ENCODE peak calls at places on chromosomes 4 and X, in six cellular contexts. K, F, R, O, G and A are unnamed samples.

GRCh38 chrX:139882299-139882698 is 50.6 kb downstream of the ATP11C start:
- DNase-seq in G (no peak), F (no peak), O (no peak), K (no peak), R (no peak), A (no peak)

GRCh38 chrX:41291309-41291708 is 42.7 kb upstream of the DDX3X start:
- DNase-seq in K (no peak), F (no peak), G (no peak), O (no peak), R (peak), A (no peak)

GRCh38 chrX:143296521-143296920 is 220.8 kb downstream of the SPANXN3 start:
- DNase-seq in R (peak), K (no peak), F (no peak), G (no peak), O (no peak), A (no peak)

GRCh38 chrX:130788786-130789581 is 114.0 kb downstream of the ENOX2 start:
- DNase-seq in R (no peak), G (no peak), K (no peak), F (no peak), O (no peak), A (no peak)

GRCh38 chrX:45513042-45513441 is 312.4 kb upstream of the DIPK2B start:
- DNase-seq in G (no peak), O (no peak), R (peak), K (no peak), F (no peak), A (no peak)

GRCh38 chr4:152535236-152535902 is 523 bp downstream of the FBXW7 start:
- DNase-seq in F (peak), G (peak), O (no peak), K (peak), R (peak), A (no peak)

GRCh38 chr4:92791876-92792490 is 488.2 kb downstream of the GRID2 start:
- DNase-seq in F (no peak), R (no peak), O (peak), G (no peak), K (no peak), A (no peak)

GRCh38 chr4:104393649-104394048 is 101.0 kb downstream of the CXXC4 start:
- DNase-seq in K (no peak), R (no peak), F (no peak), O (no peak), G (no peak), A (no peak)

GRCh38 chrX:153766871-153767673 is 3.0 kb downstream of the PLXNB3 start:
- DNase-seq in F (no peak), G (no peak), K (peak), O (no peak), R (no peak), A (no peak)

GRCh38 chr4:84232311-84233095 is 266.6 kb downstream of the NKX6-1 start:
- DNase-seq in O (no peak), G (no peak), K (no peak), R (no peak), F (no peak), A (no peak)

GRCh38 chrX:40644175-40644574 is 3.2 kb downstream of the CXorf38 start:
- DNase-seq in G (no peak), K (no peak), F (peak), O (no peak), R (no peak), A (no peak)

GRCh38 chrX:7314425-7314824 is 166.5 kb upstream of the PUDP start:
- DNase-seq in F (no peak), G (no peak), R (no peak), O (no peak), K (no peak), A (no peak)

GRCh38 chrX:39627257-39627656 is 470.5 kb downstream of the BCOR start:
- DNase-seq in O (no peak), G (no peak), K (no peak), R (no peak), F (no peak), A (no peak)

DNA sequence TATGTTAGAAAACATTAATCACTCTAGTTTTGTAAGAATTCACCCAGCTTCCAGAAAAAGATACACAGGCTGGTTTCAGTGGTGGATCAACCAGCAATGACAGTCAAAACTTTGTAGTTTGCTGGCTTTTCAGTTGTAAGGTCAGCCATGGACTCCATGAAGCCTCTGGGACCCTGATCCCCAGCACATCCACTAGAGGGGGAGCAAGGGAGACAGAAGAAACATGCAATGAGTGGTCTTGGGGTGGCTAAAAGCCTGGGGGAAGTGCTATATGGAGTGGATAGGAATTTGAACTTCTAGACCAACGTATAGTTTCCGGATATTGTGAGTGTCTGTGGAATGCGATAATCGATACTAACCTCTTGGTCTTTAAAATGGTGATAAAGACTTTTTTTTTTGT is 72.7 kb downstream of the AFF2 start:
- DNase-seq in O (no peak), F (peak), R (peak), K (no peak), G (no peak), A (no peak)
- TF ChIP-seq CTCF in O (no peak), F (peak), R (peak), K (no peak), G (no peak), A (no peak)

GRCh38 chr4:157115613-157116340 is 39.8 kb downstream of the GLRB start:
- DNase-seq in R (no peak), O (peak), K (no peak), F (no peak), G (no peak), A (no peak)

DNA sequence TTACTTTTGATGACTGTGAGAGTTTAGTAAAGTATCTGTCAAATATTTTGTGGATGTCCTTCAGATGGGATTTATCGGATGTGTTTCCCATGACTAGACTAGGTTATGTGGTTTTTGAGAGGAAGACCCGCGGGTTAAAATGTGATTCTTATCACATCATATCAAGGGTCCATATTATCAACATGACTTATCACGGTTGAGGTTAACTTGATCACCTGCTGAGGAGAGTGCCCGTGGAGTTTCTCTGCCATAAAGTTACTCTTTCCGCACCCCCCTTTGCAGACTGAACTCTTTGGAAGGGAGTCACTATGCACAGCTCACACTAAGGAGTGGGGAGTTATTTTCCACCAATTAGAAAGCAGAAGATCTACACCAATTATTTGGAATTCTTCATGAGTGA is 38.7 kb downstream of the GLRB start:
- DNase-seq in O (no peak), G (no peak), F (no peak), R (no peak), K (no peak), A (no peak)
- TF ChIP-seq CTCF in O (no peak), G (no peak), F (no peak), R (no peak), K (no peak), A (no peak)

GRCh38 chr4:86657910-86658309 is 63.8 kb downstream of the PTPN13 start:
- DNase-seq in G (no peak), K (no peak), F (no peak), O (no peak), R (no peak), A (no peak)

GRCh38 chr4:86657382-86657781 is 63.3 kb downstream of the PTPN13 start:
- DNase-seq in O (no peak), F (no peak), G (no peak), K (no peak), R (no peak), A (no peak)

GRCh38 chr4:86652332-86652932 is 58.3 kb downstream of the PTPN13 start:
- DNase-seq in F (no peak), O (no peak), K (no peak), R (no peak), G (no peak), A (no peak)

GRCh38 chr4:86653237-86653865 is 59.2 kb downstream of the PTPN13 start:
- DNase-seq in R (no peak), K (no peak), F (peak), O (no peak), G (no peak), A (no peak)
- TF ChIP-seq CTCF in R (peak), K (no peak), F (peak), O (peak), G (no peak), A (no peak)

GRCh38 chr4:15955670-15956069 is 7.3 kb downstream of the FGFBP2 start:
- DNase-seq in O (no peak), F (peak), K (no peak), G (no peak), R (no peak), A (no peak)
- TF ChIP-seq CTCF in O (peak), F (no peak), K (no peak), G (no peak), R (no peak), A (no peak)

DNA sequence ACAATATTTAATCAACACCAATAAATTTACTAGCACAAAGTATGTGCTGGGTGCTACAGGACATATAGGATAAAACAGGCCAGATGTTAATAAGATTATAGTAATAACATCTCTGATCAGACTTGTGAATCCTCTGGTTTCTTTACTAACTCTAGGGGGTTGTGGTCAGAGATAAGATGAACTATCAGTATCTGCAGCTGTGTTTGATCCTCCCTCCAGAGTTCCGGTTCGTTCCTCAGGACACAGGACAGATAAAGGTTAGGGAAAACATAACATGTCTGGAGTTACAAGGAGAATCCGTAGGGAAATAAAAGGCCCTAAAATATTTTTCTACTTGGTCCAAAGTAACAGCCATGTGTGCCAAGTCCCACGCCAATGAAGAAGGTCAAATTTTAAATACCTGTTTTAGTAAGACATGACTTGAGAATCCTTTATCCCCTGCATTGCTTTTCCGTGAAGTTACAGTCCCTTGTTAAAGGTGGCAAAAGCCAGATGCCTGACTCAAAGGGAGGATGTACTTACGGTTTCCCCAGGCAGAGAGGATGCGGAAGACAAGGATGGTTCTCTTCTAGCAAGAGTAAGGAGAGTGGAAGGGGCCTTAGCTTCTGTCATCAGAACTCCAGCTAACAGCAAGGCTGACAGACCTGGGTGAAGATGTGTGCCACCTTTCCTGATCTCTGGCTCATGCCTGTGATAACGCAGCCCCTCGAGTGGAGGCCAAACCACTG is 44.4 kb downstream of the KIAA0232 start:
- DNase-seq in G (no peak), F (no peak), R (no peak), O (no peak), K (no peak), A (no peak)
- TF ChIP-seq CTCF in G (no peak), F (no peak), R (no peak), O (no peak), K (no peak), A (no peak)

GRCh38 chr4:77393981-77394380 is 211.6 kb upstream of the CXCL13 start:
- DNase-seq in F (no peak), G (no peak), O (peak), K (no peak), R (no peak), A (no peak)
- TF ChIP-seq CTCF in F (no peak), G (no peak), O (no peak), K (no peak), R (no peak), A (no peak)

GRCh38 chr4:36414248-36414647 is 132.8 kb downstream of the DTHD1 start:
- DNase-seq in K (no peak), O (no peak), R (no peak), G (no peak), F (peak), A (no peak)
- TF ChIP-seq CTCF in K (no peak), O (peak), R (peak), G (no peak), F (peak), A (no peak)